ENCODE peak calls at places on chromosomes 13 and 19, in ten cellular contexts. T is stimulated activated CD8-positive, alpha-beta memory T cell treated with anti-CD3 and anti-CD28 coated beads, Interleukin-7, amount 100 ng/mL, for 48 hours; C is ACHN; F is mucosa of gallbladder; E is endothelial cell; I is HEK293T; R is AG04450; Y is amygdala; G is COR-L47; H is hepatic stellate cell. L is an unnamed sample.

GRCh38 chr19:16895467-16896097 is 6.8 kb downstream of the F2RL3 start:
- DNase-seq in C (no peak), G (no peak), H (no peak), I (no peak), Y (peak; percentile 19), T (no peak), E (no peak), R (no peak), F (no peak), L (no peak)

GRCh38 chr13:32530841-32531253 is 7.7 kb downstream of the N4BP2L2 start:
- DNase-seq in G (no peak), H (peak; percentile 29), I (no peak), F (peak; percentile 29), E (no peak), T (no peak), R (peak; percentile 58), C (peak; percentile 30), Y (no peak), L (no peak)

GRCh38 chr19:15913384-15913783 is 15.5 kb upstream of the CYP4F2 start:
- DNase-seq in Y (no peak), F (no peak), G (no peak), T (no peak), E (no peak), R (no peak), C (no peak), H (no peak), I (peak; percentile 0), L (no peak)

GRCh38 chr13:102598061-102598460 is 1.3 kb downstream of the TPP2 start:
- DNase-seq in E (no peak), C (no peak), F (no peak), R (no peak), T (no peak), H (peak; percentile 19), G (no peak), I (no peak), Y (no peak), L (no peak)

GRCh38 chr19:45823182-45823581 is 8.1 kb upstream of the RSPH6A start:
- DNase-seq in T (no peak), H (no peak), C (no peak), I (no peak), F (no peak), E (no peak), G (no peak), Y (no peak), R (no peak), L (no peak)

GRCh38 chr13:21234537-21234936 is 58.1 kb downstream of the MRPL57 start:
- DNase-seq in R (no peak), E (no peak), G (no peak), Y (peak; percentile 8), H (no peak), C (no peak), F (no peak), T (no peak), I (peak; percentile 16), L (no peak)

GRCh38 chr13:45167611-45168554 is 33.0 kb downstream of the KCTD4 start:
- DNase-seq in G (peak; percentile 8), F (peak; percentile 63), E (no peak), C (no peak), H (no peak), T (no peak), R (no peak), Y (no peak), I (no peak), L (no peak)

GRCh38 chr13:40984670-40985366 is 34.3 kb downstream of the ELF1 start:
- DNase-seq in F (no peak), I (no peak), G (no peak), C (peak; percentile 44), R (no peak), Y (no peak), H (no peak), T (no peak), E (no peak), L (no peak)

GRCh38 chr19:18122860-18123795 is 25.6 kb downstream of the MAST3 start:
- DNase-seq in G (no peak), Y (no peak), R (no peak), T (no peak), F (no peak), H (no peak), E (peak; percentile 46), C (no peak), I (no peak), L (no peak)

GRCh38 chr19:38209671-38210457 is 14.2 kb downstream of the DPF1 start:
- DNase-seq in H (peak; percentile 69), G (peak; percentile 43), C (no peak), F (peak; percentile 56), Y (peak; percentile 73), E (no peak), T (no peak), I (no peak), R (no peak), L (no peak)

GRCh38 chr13:44779085-44779484 is 203.0 kb upstream of the TSC22D1 start:
- DNase-seq in H (no peak), G (no peak), T (no peak), E (no peak), R (no peak), I (no peak), Y (no peak), F (no peak), C (no peak), L (no peak)

GRCh38 chr19:45471116-45471865 is 3.5 kb downstream of the FOSB start:
- DNase-seq in Y (no peak), T (no peak), G (no peak), R (no peak), C (no peak), I (no peak), E (no peak), F (no peak), H (no peak), L (no peak)

GRCh38 chr13:106381083-106381482 is 154.4 kb downstream of the EFNB2 start:
- DNase-seq in R (no peak), Y (no peak), E (no peak), F (no peak), T (no peak), I (no peak), G (no peak), H (no peak), C (no peak), L (no peak)

GRCh38 chr13:88068975-88069374 is 397.8 kb downstream of the SLITRK5 start:
- DNase-seq in R (no peak), H (no peak), E (peak; percentile 26), C (no peak), G (no peak), F (no peak), T (no peak), Y (no peak), I (peak; percentile 55), L (no peak)

GRCh38 chr13:98144501-98145350 is 1.8 kb downstream of the FARP1 start:
- DNase-seq in R (peak; percentile 43), G (peak; percentile 59), E (peak; percentile 23), I (peak; percentile 39), F (no peak), T (no peak), C (peak; percentile 62), Y (peak; percentile 25), H (peak; percentile 42), L (no peak)

GRCh38 chr13:60221581-60221980 is 57.9 kb upstream of the DIAPH3 start:
- DNase-seq in H (no peak), C (no peak), F (no peak), I (no peak), E (no peak), R (no peak), G (no peak), Y (no peak), T (no peak), L (no peak)

GRCh38 chr13:42047561-42048322 is 706 bp upstream of the DGKH start:
- DNase-seq in C (peak; percentile 65), F (peak; percentile 51), H (peak; percentile 61), E (peak; percentile 53), G (peak; percentile 69), Y (peak; percentile 33), I (peak; percentile 44), T (peak; percentile 8), R (no peak), L (no peak)

GRCh38 chr19:410243-410781 is 1.4 kb upstream of the C2CD4C start:
- DNase-seq in G (no peak), C (no peak), H (no peak), R (no peak), F (peak; percentile 91), Y (no peak), T (no peak), E (no peak), I (no peak), L (no peak)

GRCh38 chr19:49954933-49955332 is 6.0 kb downstream of the SIGLEC11 start:
- DNase-seq in C (no peak), H (no peak), G (no peak), I (no peak), T (no peak), Y (no peak), E (no peak), F (no peak), R (no peak), L (no peak)

GRCh38 chr13:102399791-102400618 is 1.8 kb downstream of the FGF14 start:
- DNase-seq in G (peak; percentile 26), H (peak; percentile 20), Y (peak; percentile 28), T (no peak), R (no peak), I (no peak), E (peak; percentile 18), C (peak; percentile 33), F (no peak), L (no peak)

GRCh38 chr13:33034061-33034460 is 17.8 kb downstream of the KL start:
- DNase-seq in T (no peak), I (no peak), G (no peak), F (no peak), Y (no peak), C (no peak), H (no peak), R (no peak), E (no peak), L (no peak)

GRCh38 chr19:9498183-9498902 is at the start of gene ZNF560:
- DNase-seq in T (no peak), F (no peak), I (peak; percentile 12), Y (no peak), R (no peak), G (no peak), E (no peak), C (no peak), H (peak; percentile 21), L (no peak)

GRCh38 chr19:29201849-29202248 is 11.1 kb downstream of the UQCRFS1 start:
- DNase-seq in E (no peak), G (no peak), R (no peak), C (no peak), H (no peak), I (no peak), Y (no peak), F (no peak), T (no peak), L (no peak)

GRCh38 chr19:12828494-12828893 is 5.9 kb downstream of the RTBDN start:
- DNase-seq in E (peak; percentile 41), T (no peak), I (peak; percentile 70), C (no peak), F (no peak), G (peak; percentile 8), R (no peak), H (no peak), Y (no peak), L (no peak)

GRCh38 chr19:46660008-46660517 is 919 bp downstream of the DACT3 start:
- DNase-seq in T (no peak), Y (peak; percentile 32), G (no peak), E (no peak), R (no peak), I (peak; percentile 30), C (no peak), H (peak; percentile 51), F (peak; percentile 18), L (no peak)